ENCODE peak calls at places on chromosomes 16 and 17, in five cellular contexts. B is NCI-H1436; I is stimulated activated CD8-positive, alpha-beta memory T cell treated with anti-CD3 and anti-CD28 coated beads, Interleukin-2, amount 100 ng/mL, for 48 hours; Q is WTC11; M is ACHN. S is an unnamed sample.

GRCh38 chr17:45361976-45362375 is 45.2 kb upstream of the MAP3K14 start:
- DNase-seq in B (no peak), I (no peak), Q (no peak), M (no peak), S (no peak)

GRCh38 chr16:86318119-86318518 is 192.2 kb upstream of the FOXF1 start:
- DNase-seq in B (no peak), I (no peak), Q (no peak), M (no peak), S (no peak)

GRCh38 chr17:4806420-4806769 is 557 bp upstream of the PLD2 start:
- DNase-seq in B (no peak), I (no peak), Q (peak), M (peak), S (no peak)

GRCh38 chr17:1643293-1643998 is 2.1 kb downstream of the SCARF1 start:
- DNase-seq in B (peak), I (no peak), Q (peak), M (peak), S (peak)

GRCh38 chr17:47252209-47252608 is 1.4 kb upstream of the ITGB3 start:
- DNase-seq in B (no peak), I (no peak), Q (no peak), M (no peak), S (no peak)

GRCh38 chr16:4409081-4409932 is 7.1 kb downstream of the CORO7 start:
- DNase-seq in B (no peak), I (no peak), Q (no peak), M (peak), S (no peak)

GRCh38 chr16:8989099-8989878 is 25.6 kb upstream of the USP7 start:
- DNase-seq in B (no peak), I (no peak), Q (no peak), M (no peak), S (no peak)

GRCh38 chr17:76272541-76273434 is 7.6 kb downstream of the UBALD2 start:
- DNase-seq in B (no peak), I (peak), Q (no peak), M (no peak), S (peak)

GRCh38 chr17:38908676-38909181 is 16.7 kb upstream of the LASP1NB start:
- DNase-seq in B (no peak), I (no peak), Q (peak), M (no peak), S (no peak)

GRCh38 chr16:76748698-76749097 is 442.3 kb upstream of the MON1B start:
- DNase-seq in B (no peak), I (no peak), Q (no peak), M (no peak), S (no peak)

GRCh38 chr17:45314761-45315549 is 1.9 kb downstream of the MAP3K14 start:
- DNase-seq in B (no peak), I (no peak), Q (no peak), M (peak), S (no peak)

GRCh38 chr16:85970016-85970711 is 71.2 kb downstream of the IRF8 start:
- DNase-seq in B (no peak), I (no peak), Q (no peak), M (no peak), S (no peak)

GRCh38 chr16:566475-567361 is at the start of gene NHLRC4:
- DNase-seq in B (peak), I (no peak), Q (peak), M (peak), S (no peak)

GRCh38 chr17:68812876-68813584 is 142.2 kb downstream of the ABCA8 start:
- DNase-seq in B (no peak), I (no peak), Q (no peak), M (no peak), S (no peak)

GRCh38 chr17:7775058-7775457 is 57.5 kb downstream of the DNAH2 start:
- DNase-seq in B (no peak), I (no peak), Q (no peak), M (no peak), S (no peak)

GRCh38 chr17:59409336-59410048 is 78.0 kb downstream of the YPEL2 start:
- DNase-seq in B (no peak), I (no peak), Q (no peak), M (no peak), S (no peak)

GRCh38 chr17:30091771-30092170 is 24.8 kb upstream of the NSRP1 start:
- DNase-seq in B (no peak), I (no peak), Q (no peak), M (peak), S (no peak)

GRCh38 chr17:20008242-20009051 is 712 bp upstream of the SPECC1 start:
- DNase-seq in B (peak), I (no peak), Q (peak), M (peak), S (peak)

GRCh38 chr16:85173981-85174751 is 61.9 kb upstream of the CIBAR2 start:
- DNase-seq in B (no peak), I (no peak), Q (no peak), M (no peak), S (no peak)

GRCh38 chr17:47999612-48000011 is 28.7 kb downstream of the CDK5RAP3 start:
- DNase-seq in B (peak), I (no peak), Q (no peak), M (no peak), S (no peak)

GRCh38 chr16:22075043-22075757 is 17.1 kb upstream of the VWA3A start:
- DNase-seq in B (no peak), I (no peak), Q (no peak), M (no peak), S (no peak)

GRCh38 chr16:79008036-79008868 is 592.3 kb downstream of the MAF start:
- DNase-seq in B (no peak), I (no peak), Q (no peak), M (no peak), S (no peak)

GRCh38 chr16:11015607-11016006 is 71.2 kb downstream of the CLEC16A start:
- DNase-seq in B (no peak), I (no peak), Q (no peak), M (no peak), S (no peak)

GRCh38 chr16:12272264-12272663 is 295.7 kb downstream of the SNX29 start:
- DNase-seq in B (no peak), I (no peak), Q (no peak), M (no peak), S (no peak)

GRCh38 chr16:19130852-19131808 is 17.4 kb downstream of the ITPRIPL2 start:
- DNase-seq in B (no peak), I (no peak), Q (no peak), M (peak), S (no peak)

GRCh38 chr17:56812971-56813388 is 20.7 kb downstream of the C17orf67 start:
- DNase-seq in B (peak), I (no peak), Q (no peak), M (no peak), S (no peak)

GRCh38 chr17:74010903-74011302 is 192.6 kb upstream of the RPL38 start:
- DNase-seq in B (no peak), I (no peak), Q (no peak), M (no peak), S (no peak)

GRCh38 chr16:89729863-89730574 is 8.7 kb downstream of the ZNF276 start:
- DNase-seq in B (no peak), I (no peak), Q (no peak), M (no peak), S (no peak)